ENCODE peak calls at places on chromosome 4, in seven cellular contexts. D is SK-N-SH, Y is GM12865, Q is fibroblast of lung, K is heart right ventricle, M is kidney, J is ovary. O is an unnamed sample.

GRCh38 chr4:19776929-19777328 is 474.8 kb upstream of the SLIT2 start:
- DNase-seq in D (no peak), M (no peak), Y (no peak), Q (peak; percentile 21), K (no peak), J (no peak), O (peak; percentile 43)

GRCh38 chr4:132417220-132417619 is 731.9 kb upstream of the PCDH10 start:
- DNase-seq in M (no peak), D (no peak), Q (no peak), J (no peak), K (no peak), Y (no peak), O (no peak)

GRCh38 chr4:82138376-82138775 is 235.4 kb downstream of the HNRNPD start:
- DNase-seq in M (no peak), Y (no peak), K (no peak), D (no peak), J (no peak), Q (no peak), O (no peak)

GRCh38 chr4:181776655-181777054 is 466.5 kb upstream of the TENM3 start:
- DNase-seq in K (no peak), J (no peak), Y (no peak), M (no peak), D (no peak), Q (no peak), O (no peak)

GRCh38 chr4:177393236-177393635 is 49.0 kb downstream of the AGA start:
- DNase-seq in K (no peak), M (no peak), D (no peak), J (no peak), Q (no peak), Y (peak; percentile 31), O (no peak)

GRCh38 chr4:158411180-158411721 is 110.4 kb upstream of the RXFP1 start:
- DNase-seq in M (no peak), Q (no peak), K (no peak), J (no peak), Y (no peak), D (no peak), O (peak; percentile 45)

GRCh38 chr4:105715692-105716278 is 7.2 kb downstream of the GSTCD start:
- DNase-seq in J (no peak), Q (peak; percentile 68), M (no peak), K (no peak), D (peak; percentile 17), Y (peak; percentile 21), O (peak; percentile 68)

GRCh38 chr4:183987987-183988392 is 82.9 kb downstream of the STOX2 start:
- DNase-seq in K (peak; percentile 82), J (peak; percentile 55), Q (peak; percentile 92), Y (no peak), D (peak; percentile 54), M (peak; percentile 78), O (peak; percentile 95)

GRCh38 chr4:183314336-183314735 is 5.7 kb downstream of the CLDN22 start:
- DNase-seq in D (no peak), M (no peak), Q (no peak), Y (no peak), K (no peak), J (no peak), O (no peak)

GRCh38 chr4:61590881-61591280 is 390.8 kb downstream of the ADGRL3 start:
- DNase-seq in J (no peak), D (no peak), Q (no peak), K (no peak), Y (no peak), M (no peak), O (no peak)

GRCh38 chr4:150244600-150244999 is 166.4 kb downstream of the DCLK2 start:
- DNase-seq in J (no peak), M (no peak), Q (peak; percentile 80), K (no peak), D (no peak), Y (no peak), O (peak; percentile 60)

GRCh38 chr4:2937146-2937857 is 25.9 kb downstream of the NOP14 start:
- DNase-seq in M (peak; percentile 93), Y (peak; percentile 85), J (no peak), D (no peak), K (no peak), Q (no peak), O (no peak)

GRCh38 chr4:24657768-24658617 is 73.6 kb upstream of the DHX15 start:
- DNase-seq in K (no peak), Y (peak; percentile 74), D (no peak), J (no peak), M (peak; percentile 71), Q (peak; percentile 62), O (peak; percentile 84)

GRCh38 chr4:161336016-161336415 is 827.8 kb downstream of the FSTL5 start:
- DNase-seq in M (no peak), J (no peak), Q (no peak), K (no peak), D (no peak), Y (no peak), O (no peak)

GRCh38 chr4:123342498-123342897 is 54.1 kb upstream of the SPRY1 start:
- DNase-seq in D (no peak), M (no peak), J (no peak), Q (no peak), K (no peak), Y (no peak), O (no peak)

GRCh38 chr4:110639207-110640092 is 16.6 kb upstream of the PITX2 start:
- DNase-seq in Q (no peak), K (no peak), D (no peak), M (peak; percentile 61), Y (no peak), J (no peak), O (no peak)

GRCh38 chr4:138039010-138039409 is 203.1 kb downstream of the SLC7A11 start:
- DNase-seq in M (no peak), Q (peak; percentile 85), K (no peak), Y (no peak), D (no peak), J (no peak), O (peak; percentile 27)

GRCh38 chr4:81467672-81467964 is 4.1 kb downstream of the RASGEF1B start:
- DNase-seq in Q (no peak), K (no peak), J (no peak), D (no peak), Y (no peak), M (no peak), O (no peak)

GRCh38 chr4:24853142-24853541 is 57.8 kb downstream of the SOD3 start:
- DNase-seq in Y (no peak), J (no peak), D (no peak), K (no peak), Q (no peak), M (no peak), O (peak; percentile 60)

GRCh38 chr4:155009288-155009687 is 199.1 kb upstream of the NPY2R start:
- DNase-seq in Q (no peak), D (no peak), Y (no peak), M (no peak), J (no peak), K (no peak), O (no peak)

GRCh38 chr4:124279741-124280140 is 432.8 kb downstream of the ANKRD50 start:
- DNase-seq in M (no peak), D (peak; percentile 22), K (no peak), Y (no peak), J (no peak), Q (no peak), O (no peak)

GRCh38 chr4:87077834-87078585 is 142.4 kb downstream of the KLHL8 start:
- DNase-seq in K (no peak), M (no peak), D (no peak), Y (no peak), J (no peak), Q (no peak), O (no peak)

GRCh38 chr4:110224142-110224541 is 25.7 kb upstream of the ELOVL6 start:
- DNase-seq in K (no peak), J (no peak), Q (no peak), D (no peak), M (no peak), Y (no peak), O (no peak)

GRCh38 chr4:99458911-99459447 is 23.8 kb upstream of the ADH7 start:
- DNase-seq in K (no peak), J (no peak), M (no peak), Y (no peak), Q (no peak), D (no peak), O (no peak)
- H3K4me3 ChIP-seq in K (no peak overlapping the region), J (no peak overlapping the region), M (no peak overlapping the region), Y (no peak overlapping the region), Q (no peak overlapping the region), D (no peak overlapping the region), O (no peak overlapping the region)

DNA sequence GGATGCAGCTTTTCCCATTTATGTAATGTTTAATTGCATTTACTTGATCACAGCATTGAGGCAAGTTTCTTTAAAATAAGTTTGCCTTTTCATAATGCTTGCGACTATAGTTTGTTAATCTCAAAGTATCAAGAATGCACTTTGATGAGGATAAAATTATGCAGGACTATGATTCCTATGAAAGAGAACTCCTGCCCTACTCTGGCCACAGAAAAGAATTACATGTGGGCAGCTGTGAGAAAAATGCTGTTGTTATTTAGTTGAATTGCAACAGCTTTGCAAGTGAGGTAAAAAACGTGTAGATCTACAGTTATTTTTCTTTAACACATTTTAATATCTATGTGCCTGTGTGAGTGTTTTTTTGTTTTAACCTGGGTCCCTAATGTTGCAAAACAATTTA is 12.5 kb upstream of the OSTC start:
- DNase-seq in Y (no peak), D (no peak), J (no peak), Q (no peak), K (no peak), M (no peak), O (peak; percentile 28)
- TF ChIP-seq CTCF in Y (no peak), D (peak; percentile 48), J (no peak), Q (no peak), K (no peak), M (no peak), O (peak; percentile 30)

DNA sequence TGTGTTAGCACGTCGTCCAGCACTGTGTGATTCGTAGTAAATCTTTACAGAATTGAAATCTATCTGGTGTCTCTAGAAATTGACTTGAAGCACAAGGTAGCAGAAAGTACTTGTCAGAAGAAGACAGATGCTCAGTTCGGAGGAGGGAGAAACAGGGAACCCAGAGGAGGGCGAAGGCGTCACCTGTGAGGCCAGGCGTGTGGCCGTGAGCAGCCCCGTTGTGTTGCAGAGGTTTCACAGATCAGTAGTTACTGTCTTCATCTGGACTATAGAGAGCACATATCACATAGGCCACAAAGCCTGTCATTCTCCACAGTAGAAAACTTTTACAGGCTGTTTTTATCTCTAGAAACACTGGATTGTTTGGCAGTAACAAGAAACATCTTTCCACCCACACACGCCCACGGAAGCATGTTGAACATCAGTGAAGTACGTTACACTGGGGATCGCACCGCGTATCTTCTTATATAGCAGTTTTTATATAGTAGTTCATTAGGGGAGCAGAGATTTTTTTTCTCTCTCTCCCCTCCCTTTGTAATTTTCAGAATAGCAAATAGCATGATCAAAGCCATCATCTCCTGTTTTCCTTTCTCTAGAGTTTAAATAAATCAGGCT is 48.1 kb upstream of the TLR3 start:
- DNase-seq in M (no peak), K (no peak), D (no peak), J (no peak), Y (no peak), Q (no peak), O (no peak)
- H3K4me3 ChIP-seq in M (no peak overlapping the region), K (no peak overlapping the region), D (no peak overlapping the region), J (no peak overlapping the region), Y (no peak overlapping the region), Q (no peak overlapping the region), O (no peak overlapping the region)

GRCh38 chr4:67918428-67918827 is 34.6 kb upstream of the TMPRSS11D start:
- DNase-seq in Q (no peak), D (no peak), J (no peak), K (no peak), Y (no peak), M (no peak), O (no peak)
- TF ChIP-seq CTCF in Q (no peak), D (peak; percentile 56), J (no peak), K (no peak), Y (peak; percentile 12), M (no peak), O (peak; percentile 37)

O was measured in fibroblast of the aortic adventitia.